ENCODE peak calls at places on chromosomes 6 and 20, in four cellular contexts. F is adrenal gland, W is neuronal stem cell, P is Peyer's patch. U is an unnamed sample.

GRCh38 chr6:113120577-113121285 is 736.4 kb upstream of the MARCKS start:
- DNase-seq in P (no peak), F (peak), W (no peak), U (no peak)

GRCh38 chr6:139112561-139112960 is 22.3 kb upstream of the HECA start:
- DNase-seq in P (no peak), F (no peak), W (no peak), U (no peak)

GRCh38 chr6:2259002-2259494 is 13.6 kb upstream of the GMDS start:
- DNase-seq in P (peak), F (no peak), W (no peak), U (no peak)

GRCh38 chr6:15874821-15875220 is 212.0 kb upstream of the DTNBP1 start:
- DNase-seq in F (no peak), W (no peak), P (no peak), U (no peak)

GRCh38 chr6:39365281-39366074 is 43.0 kb upstream of the KCNK16 start:
- DNase-seq in W (no peak), P (no peak), F (peak), U (no peak)

GRCh38 chr20:12321746-12322145 is 404.1 kb downstream of the BTBD3 start:
- DNase-seq in P (no peak), F (no peak), W (no peak), U (no peak)

GRCh38 chr6:31700716-31701401 is 2.3 kb downstream of the ABHD16A start:
- DNase-seq in P (no peak), W (no peak), F (no peak), U (no peak)

GRCh38 chr6:150247803-150248202 is 105.0 kb downstream of the PPP1R14C start:
- DNase-seq in W (no peak), P (no peak), F (no peak), U (no peak)

GRCh38 chr20:31698803-31699718 is 23.6 kb downstream of the BCL2L1 start:
- DNase-seq in W (no peak), P (peak), F (peak), U (peak)

GRCh38 chr6:141264101-141264500 is 868.6 kb upstream of the GJE1 start:
- DNase-seq in W (no peak), F (no peak), P (no peak), U (no peak)

GRCh38 chr6:137661601-137662000 is 167.4 kb upstream of the OLIG3 start:
- DNase-seq in P (no peak), W (no peak), F (peak), U (no peak)

GRCh38 chr20:16352751-16353150 is 220.5 kb downstream of the KIF16B start:
- DNase-seq in F (no peak), W (no peak), P (no peak), U (no peak)

GRCh38 chr6:169689247-169689646 is 12.6 kb downstream of the WDR27 start:
- DNase-seq in F (no peak), P (no peak), W (no peak), U (no peak)

GRCh38 chr20:35246723-35247122 is 20.2 kb downstream of the MMP24 start:
- DNase-seq in F (no peak), P (no peak), W (no peak), U (no peak)

GRCh38 chr6:35343835-35344550 is 1.6 kb downstream of the PPARD start:
- DNase-seq in P (no peak), F (no peak), W (no peak), U (no peak)

GRCh38 chr20:44714701-44715494 is at the start of gene CCN5:
- DNase-seq in P (peak), W (no peak), F (peak), U (peak)

GRCh38 chr6:127102299-127102698 is 16.2 kb upstream of the RSPO3 start:
- DNase-seq in P (no peak), W (no peak), F (no peak), U (no peak)

GRCh38 chr6:22236626-22237414 is 60.0 kb downstream of the PRL start:
- DNase-seq in P (no peak), W (no peak), F (no peak), U (no peak)

GRCh38 chr20:46057856-46058655 is 29.0 kb downstream of the SLC12A5 start:
- DNase-seq in P (peak), W (peak), F (peak), U (peak)

GRCh38 chr20:34512955-34513419 is 3.2 kb upstream of the DYNLRB1 start:
- DNase-seq in F (no peak), W (no peak), P (no peak), U (no peak)

GRCh38 chr6:166743925-166744653 is 117.0 kb upstream of the RPS6KA2 start:
- DNase-seq in W (no peak), F (no peak), P (no peak), U (no peak)

GRCh38 chr20:58633161-58634035 is 17.7 kb upstream of the STX16 start:
- DNase-seq in F (no peak), P (no peak), W (no peak), U (no peak)

GRCh38 chr20:22288156-22288555 is 296.2 kb downstream of the FOXA2 start:
- DNase-seq in P (no peak), F (no peak), W (no peak), U (no peak)

DNA sequence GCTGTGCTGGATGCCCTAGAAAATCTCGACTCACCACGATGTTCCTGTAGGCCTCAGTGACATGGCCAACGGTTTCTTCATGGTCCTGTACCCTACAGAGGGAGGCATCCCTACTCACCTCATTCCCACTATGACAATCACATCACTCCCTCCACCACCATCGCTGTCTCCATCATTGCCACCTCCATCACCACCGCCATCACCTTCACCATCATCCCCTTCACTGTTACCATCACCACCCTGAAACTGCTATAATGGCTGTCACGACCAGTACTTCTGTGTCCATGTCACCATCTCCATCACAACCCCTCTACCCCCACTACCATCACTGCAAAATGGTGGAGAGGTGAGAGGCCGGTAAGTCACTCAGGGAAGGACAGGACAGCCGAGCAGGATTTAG is 29.8 kb upstream of the MRPS18A start:
- DNase-seq in P (no peak), W (no peak), F (no peak), U (no peak)
- H3K27ac ChIP-seq in P (no peak), W (no peak), F (no peak), U (no peak)

GRCh38 chr6:25360611-25361010 is 81.4 kb downstream of the CARMIL1 start:
- DNase-seq in F (no peak), W (no peak), P (no peak), U (no peak)
- H3K27ac ChIP-seq in F (no peak), W (no peak), P (no peak), U (no peak)

DNA sequence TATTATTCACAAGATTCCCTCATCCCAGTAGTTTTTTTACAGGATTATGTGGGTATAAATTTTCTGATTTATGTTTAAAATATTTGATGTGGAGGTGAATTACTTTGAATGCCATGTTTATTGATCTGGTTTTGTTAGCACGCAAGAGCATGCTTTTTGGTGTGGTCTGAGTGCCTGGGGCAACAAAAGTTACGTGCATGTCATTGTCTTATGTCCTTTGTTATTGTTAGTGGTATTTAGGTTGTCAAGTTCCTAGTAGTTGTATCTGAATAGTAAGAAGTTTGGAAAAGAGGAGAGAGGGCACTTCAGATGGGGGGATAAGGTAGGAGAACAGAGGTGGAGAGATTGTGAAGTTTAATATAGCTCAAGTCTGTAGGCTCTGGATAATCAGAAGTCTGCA is 95.0 kb downstream of the ATRN start:
- DNase-seq in F (no peak), W (no peak), P (no peak), U (no peak)
- H3K27ac ChIP-seq in F (no peak), W (no peak), P (no peak), U (no peak)

GRCh38 chr6:125585470-125585869 is 164.0 kb upstream of the HEY2 start:
- DNase-seq in W (no peak), F (no peak), P (no peak), U (no peak)

GRCh38 chr6:125587624-125588023 is 161.8 kb upstream of the HEY2 start:
- DNase-seq in F (no peak), P (no peak), W (no peak), U (no peak)

GRCh38 chr6:125586605-125587004 is 162.8 kb upstream of the HEY2 start:
- DNase-seq in F (no peak), P (no peak), W (no peak), U (no peak)

GRCh38 chr6:125586074-125586473 is 163.4 kb upstream of the HEY2 start:
- DNase-seq in P (no peak), W (no peak), F (no peak), U (no peak)

GRCh38 chr6:125584468-125584939 is 164.9 kb upstream of the HEY2 start:
- DNase-seq in F (peak), W (peak), P (no peak), U (no peak)
- H3K27ac ChIP-seq in F (no peak), W (no peak), P (no peak), U (peak)

GRCh38 chr20:50189681-50190250 is 864 bp upstream of the CEBPB start:
- DNase-seq in F (peak), P (peak), W (no peak), U (peak)
- H3K27ac ChIP-seq in F (peak), P (peak), W (no peak), U (peak)

DNA sequence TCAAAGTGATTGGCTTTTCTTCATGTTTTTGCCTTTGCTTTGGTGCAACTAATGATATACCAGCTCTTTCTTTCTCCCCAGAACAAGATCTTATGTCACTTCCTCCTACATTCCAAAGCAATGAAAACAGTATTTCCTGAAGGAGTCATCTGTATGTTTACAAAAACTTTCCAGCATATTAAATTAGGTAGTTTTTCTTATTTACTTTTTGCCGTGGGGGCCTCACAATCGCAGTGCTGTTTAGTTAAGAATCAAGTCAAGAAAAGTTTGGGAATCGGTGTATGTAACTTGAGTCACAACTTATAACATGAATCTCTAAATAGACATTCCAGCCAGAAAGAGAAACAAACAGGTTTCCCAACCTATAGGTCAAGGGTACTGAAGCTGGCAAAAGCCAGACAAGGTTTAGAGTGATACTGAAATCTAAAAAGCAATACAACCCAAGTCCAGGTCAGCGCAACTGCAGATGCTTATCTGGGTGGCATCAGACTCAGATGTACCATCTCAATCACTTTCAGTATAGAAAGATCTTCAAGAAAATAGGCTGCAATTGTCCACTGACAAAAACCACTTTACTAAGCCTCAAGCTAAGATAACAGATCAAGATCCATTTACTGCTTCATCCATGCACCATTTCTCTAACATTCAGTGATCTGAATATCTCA is 63.6 kb downstream of the IPCEF1 start:
- DNase-seq in P (no peak), F (no peak), W (no peak), U (no peak)
- H3K27ac ChIP-seq in P (no peak), F (no peak), W (no peak), U (no peak)

GRCh38 chr6:104954091-104954797 is 2.7 kb upstream of the LIN28B start:
- DNase-seq in P (no peak), W (no peak), F (no peak), U (no peak)
- H3K27ac ChIP-seq in P (no peak), W (peak), F (no peak), U (no peak)

GRCh38 chr6:56767435-56767834 is 124.7 kb upstream of the DST start:
- DNase-seq in F (no peak), P (no peak), W (no peak), U (no peak)
- H3K27ac ChIP-seq in F (no peak), P (no peak), W (no peak), U (no peak)

U was measured in lung.